ENCODE peak calls at places on chromosomes 16 and 17, in eight cellular contexts. One of them, this sample, is unnamed.

GRCh38 chr17:55405600-55405999 is 16.0 kb downstream of the MMD start:
- DNase-seq in RCC 7860: no peak
- DNase-seq in NCI-H226: no peak
- DNase-seq in type B pancreatic cell: no peak
- DNase-seq in fibroblast of lung: no peak
- DNase-seq in AG04450: no peak
- DNase-seq in BJ: no peak
- DNase-seq in dorsolateral prefrontal cortex: no peak
- DNase-seq in this sample: no peak

GRCh38 chr16:29862383-29862883 is 593 bp downstream of the CDIPT start:
- DNase-seq in AG04450: no peak
- DNase-seq in type B pancreatic cell: no peak
- DNase-seq in NCI-H226: no peak
- DNase-seq in fibroblast of lung: no peak
- DNase-seq in dorsolateral prefrontal cortex: no peak
- DNase-seq in BJ: no peak
- DNase-seq in RCC 7860: peak
- DNase-seq in this sample: no peak

GRCh38 chr17:74454197-74455024 is 12.0 kb upstream of the CD300A start:
- DNase-seq in BJ: no peak
- DNase-seq in fibroblast of lung: peak
- DNase-seq in NCI-H226: no peak
- DNase-seq in type B pancreatic cell: peak
- DNase-seq in dorsolateral prefrontal cortex: peak
- DNase-seq in RCC 7860: no peak
- DNase-seq in AG04450: peak
- DNase-seq in this sample: peak

GRCh38 chr17:39599665-39600468 is 7.9 kb downstream of the NEUROD2 start:
- DNase-seq in BJ: no peak
- DNase-seq in NCI-H226: no peak
- DNase-seq in fibroblast of lung: no peak
- DNase-seq in AG04450: no peak
- DNase-seq in RCC 7860: no peak
- DNase-seq in type B pancreatic cell: no peak
- DNase-seq in dorsolateral prefrontal cortex: no peak
- DNase-seq in this sample: no peak

GRCh38 chr17:29807520-29808361 is 122.3 kb downstream of the SSH2 start:
- DNase-seq in NCI-H226: peak
- DNase-seq in type B pancreatic cell: no peak
- DNase-seq in dorsolateral prefrontal cortex: no peak
- DNase-seq in BJ: no peak
- DNase-seq in RCC 7860: peak
- DNase-seq in fibroblast of lung: peak
- DNase-seq in AG04450: peak
- DNase-seq in this sample: peak

GRCh38 chr17:64531955-64532371 is 25.2 kb downstream of the CEP95 start:
- DNase-seq in NCI-H226: no peak
- DNase-seq in fibroblast of lung: peak
- DNase-seq in RCC 7860: no peak
- DNase-seq in dorsolateral prefrontal cortex: no peak
- DNase-seq in AG04450: no peak
- DNase-seq in BJ: peak
- DNase-seq in type B pancreatic cell: no peak
- DNase-seq in this sample: no peak

GRCh38 chr16:2028620-2029220 is 2.0 kb downstream of the NHERF2 start:
- DNase-seq in NCI-H226: no peak
- DNase-seq in dorsolateral prefrontal cortex: no peak
- DNase-seq in fibroblast of lung: no peak
- DNase-seq in RCC 7860: no peak
- DNase-seq in BJ: no peak
- DNase-seq in AG04450: no peak
- DNase-seq in type B pancreatic cell: no peak
- DNase-seq in this sample: no peak

GRCh38 chr17:9179602-9180001 is 158.3 kb downstream of the NTN1 start:
- DNase-seq in AG04450: no peak
- DNase-seq in NCI-H226: no peak
- DNase-seq in fibroblast of lung: no peak
- DNase-seq in RCC 7860: no peak
- DNase-seq in dorsolateral prefrontal cortex: no peak
- DNase-seq in BJ: no peak
- DNase-seq in type B pancreatic cell: no peak
- DNase-seq in this sample: no peak

GRCh38 chr17:75118307-75118706 is 8.5 kb downstream of the ARMC7 start:
- DNase-seq in dorsolateral prefrontal cortex: no peak
- DNase-seq in NCI-H226: no peak
- DNase-seq in AG04450: no peak
- DNase-seq in BJ: no peak
- DNase-seq in RCC 7860: no peak
- DNase-seq in fibroblast of lung: no peak
- DNase-seq in type B pancreatic cell: no peak
- DNase-seq in this sample: no peak

GRCh38 chr17:51214920-51215319 is 44.9 kb downstream of the MBTD1 start:
- DNase-seq in dorsolateral prefrontal cortex: no peak
- DNase-seq in fibroblast of lung: no peak
- DNase-seq in NCI-H226: peak
- DNase-seq in type B pancreatic cell: no peak
- DNase-seq in AG04450: no peak
- DNase-seq in RCC 7860: no peak
- DNase-seq in BJ: no peak
- DNase-seq in this sample: no peak

GRCh38 chr16:57892041-57892440 is 78.9 kb downstream of the CNGB1 start:
- DNase-seq in AG04450: no peak
- DNase-seq in BJ: peak
- DNase-seq in fibroblast of lung: peak
- DNase-seq in dorsolateral prefrontal cortex: no peak
- DNase-seq in type B pancreatic cell: no peak
- DNase-seq in RCC 7860: peak
- DNase-seq in NCI-H226: no peak
- DNase-seq in this sample: no peak

GRCh38 chr17:53630638-53631037 is 192.1 kb upstream of the KIF2B start:
- DNase-seq in type B pancreatic cell: no peak
- DNase-seq in fibroblast of lung: no peak
- DNase-seq in RCC 7860: no peak
- DNase-seq in NCI-H226: no peak
- DNase-seq in dorsolateral prefrontal cortex: no peak
- DNase-seq in BJ: no peak
- DNase-seq in AG04450: no peak
- DNase-seq in this sample: no peak

GRCh38 chr16:24141466-24141865 is 114.7 kb upstream of the CACNG3 start:
- DNase-seq in BJ: no peak
- DNase-seq in dorsolateral prefrontal cortex: no peak
- DNase-seq in type B pancreatic cell: no peak
- DNase-seq in NCI-H226: no peak
- DNase-seq in AG04450: no peak
- DNase-seq in fibroblast of lung: no peak
- DNase-seq in RCC 7860: no peak
- DNase-seq in this sample: no peak

This sample was measured in activated CD8-positive, alpha-beta T cell treated with anti-CD3 and anti-CD28 coated beads for 36 hours.